ENCODE peak calls at places on chromosomes 11 and 22, in six cellular contexts. R, K, C, M, X and F are unnamed samples.

GRCh38 chr22:23418159-23418788 is 161.8 kb downstream of the IGLL1 start:
- DNase-seq in M (no peak), K (no peak), C (no peak), X (no peak), R (no peak), F (no peak)

GRCh38 chr11:134932761-134933160 is 520.7 kb upstream of the B3GAT1 start:
- DNase-seq in R (no peak), K (no peak), X (peak), C (no peak), M (no peak), F (no peak)

GRCh38 chr22:44441401-44442185 is 56.4 kb downstream of the RTL6 start:
- DNase-seq in R (no peak), M (no peak), X (peak), K (no peak), C (no peak), F (no peak)

GRCh38 chr11:115930276-115930675 is 426.1 kb upstream of the CADM1 start:
- DNase-seq in M (no peak), K (no peak), X (no peak), C (peak), R (no peak), F (no peak)

GRCh38 chr22:28129319-28129962 is 210.4 kb upstream of the PITPNB start:
- DNase-seq in R (no peak), X (no peak), M (no peak), K (no peak), C (no peak), F (no peak)

GRCh38 chr22:46574438-46574992 is 37.1 kb upstream of the CELSR1 start:
- DNase-seq in C (no peak), X (peak), R (no peak), K (no peak), M (no peak), F (no peak)

GRCh38 chr11:62976109-62976508 is 8.7 kb downstream of the SLC22A6 start:
- DNase-seq in C (peak), K (no peak), R (no peak), X (no peak), M (no peak), F (no peak)

GRCh38 chr11:129292092-129292491 is 83.6 kb upstream of the BARX2 start:
- DNase-seq in R (no peak), C (no peak), K (no peak), M (no peak), X (no peak), F (no peak)

GRCh38 chr11:43547900-43548381 is 132.6 kb upstream of the HSD17B12 start:
- DNase-seq in X (no peak), R (no peak), K (peak), C (no peak), M (no peak), F (no peak)

GRCh38 chr11:117523680-117524079 is 196.0 kb downstream of the CEP164 start:
- DNase-seq in M (no peak), C (no peak), R (no peak), K (no peak), X (no peak), F (no peak)

GRCh38 chr11:134374891-134375550 is 37.0 kb downstream of the B3GAT1 start:
- DNase-seq in C (no peak), M (peak), K (no peak), X (no peak), R (no peak), F (no peak)

GRCh38 chr11:8841899-8842298 is 69.1 kb upstream of the AKIP1 start:
- DNase-seq in K (no peak), R (no peak), X (no peak), C (no peak), M (no peak), F (no peak)

GRCh38 chr11:124864176-124864891 is 898 bp upstream of the ROBO3 start:
- DNase-seq in X (peak), C (no peak), K (no peak), M (no peak), R (no peak), F (no peak)

GRCh38 chr22:22460635-22461034 is 47.9 kb downstream of the ZNF280B start:
- DNase-seq in M (no peak), C (peak), X (no peak), R (no peak), K (no peak), F (no peak)

GRCh38 chr11:86594746-86595145 is 77.7 kb downstream of the ME3 start:
- DNase-seq in X (no peak), K (no peak), R (peak), M (no peak), C (no peak), F (no peak)

GRCh38 chr11:74325649-74326645 is 14.5 kb upstream of the P4HA3 start:
- DNase-seq in X (peak), R (no peak), K (no peak), M (no peak), C (no peak), F (no peak)

GRCh38 chr11:126864934-126865333 is 135.6 kb downstream of the KIRREL3 start:
- DNase-seq in X (peak), R (no peak), K (no peak), C (no peak), M (no peak), F (no peak)

GRCh38 chr11:20373568-20374209 is 10.2 kb downstream of the HTATIP2 start:
- DNase-seq in K (no peak), M (no peak), C (no peak), R (no peak), X (no peak), F (no peak)

GRCh38 chr22:24186892-24187670 is 5.8 kb downstream of the SUSD2 start:
- DNase-seq in X (no peak), C (peak), R (no peak), K (no peak), M (no peak), F (no peak)

GRCh38 chr11:11988862-11989261 is 19.6 kb downstream of the DKK3 start:
- DNase-seq in M (no peak), R (no peak), X (no peak), K (no peak), C (no peak), F (no peak)

GRCh38 chr11:130428271-130428670 is at the start of gene ADAMTS8:
- DNase-seq in C (no peak), R (no peak), K (no peak), X (no peak), M (no peak), F (no peak)

GRCh38 chr11:134736251-134737072 is 324.4 kb upstream of the B3GAT1 start:
- DNase-seq in K (no peak), R (no peak), X (peak), C (no peak), M (no peak), F (no peak)

GRCh38 chr22:38873469-38874411 is 1.7 kb upstream of the CBX6 start:
- DNase-seq in M (no peak), C (peak), R (peak), K (no peak), X (peak), F (peak)

GRCh38 chr11:20089357-20089756 is 70.9 kb downstream of the DBX1 start:
- DNase-seq in K (no peak), C (no peak), M (no peak), R (no peak), X (no peak), F (no peak)

GRCh38 chr11:93963072-93963471 is 58.1 kb upstream of the HEPHL1 start:
- DNase-seq in C (no peak), K (no peak), M (no peak), X (no peak), R (no peak), F (no peak)

GRCh38 chr11:11022126-11022730 is 164.4 kb upstream of the ZBED5 start:
- DNase-seq in R (no peak), K (no peak), C (peak), X (no peak), M (no peak), F (peak)

GRCh38 chr22:49297871-49298721 is 529.6 kb downstream of the BRD1 start:
- DNase-seq in M (peak), X (peak), C (no peak), R (no peak), K (no peak), F (no peak)

GRCh38 chr11:83292709-83293435 is 6.7 kb upstream of the CCDC90B start:
- DNase-seq in M (no peak), C (peak), X (no peak), K (no peak), R (peak), F (peak)

GRCh38 chr22:26364066-26365015 is 64.7 kb upstream of the ASPHD2 start:
- DNase-seq in C (peak), X (no peak), K (peak), M (no peak), R (no peak), F (peak)
- TF ChIP-seq CTCF in C (peak), X (no peak), K (peak), M (peak), R (peak), F (peak)

DNA sequence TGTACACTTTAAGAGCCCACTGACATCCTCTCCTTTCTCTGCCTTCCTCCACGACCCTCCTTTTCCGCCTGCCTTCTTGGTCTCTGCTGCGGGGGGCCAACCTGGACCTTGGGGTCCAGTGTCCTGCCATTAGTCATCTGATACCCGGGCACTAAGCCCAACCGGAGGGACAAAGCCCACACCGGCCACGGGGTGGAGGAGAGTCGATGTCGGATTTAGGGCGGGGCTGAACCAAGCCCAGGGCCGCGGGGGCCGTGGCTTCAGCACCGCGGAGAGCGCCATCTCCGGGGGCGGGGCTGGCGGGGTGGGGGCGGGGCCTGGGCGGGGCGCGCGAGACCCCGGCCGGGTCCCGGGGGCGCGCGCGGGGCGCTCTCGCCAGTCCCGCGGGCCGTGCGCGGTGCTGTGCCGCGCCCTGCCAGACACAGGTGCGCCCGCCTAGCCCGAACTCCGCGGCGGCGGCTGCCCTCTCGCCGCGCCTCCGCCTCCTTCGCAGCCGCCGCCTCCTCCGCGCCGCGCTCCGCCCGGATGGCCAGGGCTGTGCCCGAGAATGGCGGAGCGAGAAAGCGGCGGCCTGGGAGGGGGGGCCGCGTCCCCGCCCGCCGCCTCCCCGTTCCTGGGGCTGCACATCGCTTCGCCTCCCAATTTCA is at the start of gene MAPK8IP1:
- DNase-seq in R (no peak), C (peak), X (no peak), K (peak), M (no peak), F (peak)
- TF ChIP-seq CTCF in R (no peak), C (no peak), X (no peak), K (no peak), M (no peak), F (no peak)

GRCh38 chr11:60658409-60658808 is 41.0 kb upstream of the MS4A8 start:
- DNase-seq in M (no peak), K (no peak), X (no peak), R (no peak), C (no peak), F (no peak)

DNA sequence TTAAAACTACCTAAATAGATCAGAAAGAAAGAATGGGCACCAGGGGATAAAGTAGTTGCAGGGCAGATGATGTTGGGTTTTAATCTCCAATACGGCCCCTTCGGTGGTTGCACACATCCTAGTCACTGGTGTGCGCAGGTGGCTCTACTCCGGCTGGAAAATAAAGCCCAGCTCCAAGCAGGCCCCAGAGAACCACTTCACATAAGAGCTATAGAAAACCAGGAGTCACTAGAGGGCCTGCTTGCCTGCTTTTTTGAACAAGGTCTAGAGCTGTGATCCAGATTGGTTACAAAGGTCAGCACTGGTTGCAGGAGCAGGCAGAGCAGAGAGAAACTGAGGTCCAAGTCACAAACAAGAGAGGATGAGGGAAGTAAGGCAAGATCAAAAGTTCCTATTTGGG is 41.5 kb upstream of the MS4A8 start:
- DNase-seq in R (no peak), C (peak), K (no peak), X (no peak), M (no peak), F (no peak)
- TF ChIP-seq CTCF in R (no peak), C (no peak), K (no peak), X (no peak), M (no peak), F (peak)

DNA sequence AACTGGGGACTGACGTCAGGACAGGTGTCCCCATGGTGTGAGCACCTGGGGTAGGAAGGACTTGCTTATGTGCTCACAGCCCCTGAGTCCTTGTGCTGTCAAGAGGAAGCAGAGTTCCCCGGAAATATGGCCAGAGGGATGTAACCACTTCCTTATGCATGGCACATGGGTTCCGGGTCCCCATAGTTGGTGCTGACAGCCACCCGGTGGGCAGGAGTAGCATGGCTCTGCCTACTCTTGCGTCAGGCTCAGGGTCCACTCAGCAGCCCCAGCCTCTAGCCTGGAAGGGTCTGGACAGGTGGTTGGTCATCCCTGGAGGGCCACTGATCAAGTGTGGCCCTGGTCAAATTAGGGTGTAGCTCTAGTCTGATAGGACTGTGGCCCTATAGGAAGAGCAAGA is 42.8 kb upstream of the CCND1 start:
- DNase-seq in M (no peak), R (no peak), C (no peak), K (no peak), X (peak), F (no peak)
- TF ChIP-seq CTCF in M (no peak), R (no peak), C (no peak), K (no peak), X (no peak), F (no peak)

GRCh38 chr11:72075109-72075508 is 5.2 kb downstream of the NUMA1 start:
- DNase-seq in K (no peak), R (no peak), X (no peak), C (peak), M (no peak), F (no peak)
- TF ChIP-seq CTCF in K (no peak), R (peak), X (no peak), C (no peak), M (no peak), F (peak)

DNA sequence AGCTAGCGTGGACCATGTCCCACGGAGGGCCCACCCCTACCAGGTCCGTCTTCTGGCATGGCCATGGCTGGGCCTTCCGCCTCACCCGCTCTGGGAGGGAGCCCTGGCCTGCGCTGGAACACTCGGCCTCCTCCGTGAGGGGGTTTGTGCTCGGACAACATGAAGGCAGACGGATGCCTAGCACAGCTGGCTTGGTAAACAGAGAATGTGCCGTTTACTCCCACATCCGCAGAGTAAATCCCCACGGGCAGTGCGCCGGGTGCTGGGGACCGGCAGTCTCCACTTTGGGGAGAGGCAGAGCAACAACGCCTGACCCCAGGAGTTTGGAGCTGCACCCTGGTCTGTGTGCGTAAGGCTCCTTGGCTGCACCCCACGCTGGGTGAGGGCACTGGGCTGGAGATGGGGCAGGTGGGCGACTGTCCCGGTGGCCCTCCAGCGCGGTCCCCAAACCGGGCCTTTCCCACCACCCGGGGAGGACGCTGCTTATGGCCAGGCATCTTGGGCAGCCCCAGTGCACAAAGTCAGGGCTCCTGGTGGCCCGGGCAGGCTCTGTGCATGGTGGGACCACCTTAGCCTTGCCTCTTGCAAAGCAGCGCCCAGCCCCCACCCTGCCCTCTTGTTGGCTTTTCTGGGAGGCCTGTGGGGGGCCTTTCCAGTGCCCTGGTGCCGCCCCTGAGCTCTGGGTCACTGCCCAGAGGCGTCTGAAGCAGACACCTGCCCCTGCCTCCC is 30.7 kb upstream of the MUC5AC start:
- DNase-seq in C (no peak), R (no peak), M (no peak), X (peak), K (peak), F (no peak)
- TF ChIP-seq CTCF in C (no peak), R (no peak), M (no peak), X (no peak), K (no peak), F (no peak)

GRCh38 chr11:27648840-27649239 is 51.4 kb downstream of the BDNF start:
- DNase-seq in K (no peak), C (no peak), M (no peak), X (no peak), R (no peak), F (no peak)

GRCh38 chr11:27642954-27643353 is 57.3 kb downstream of the BDNF start:
- DNase-seq in M (no peak), C (no peak), R (no peak), K (no peak), X (no peak), F (no peak)

GRCh38 chr11:27649800-27650199 is 50.5 kb downstream of the BDNF start:
- DNase-seq in K (no peak), R (no peak), C (no peak), M (no peak), X (no peak), F (no peak)

GRCh38 chr11:27640954-27641353 is 59.3 kb downstream of the BDNF start:
- DNase-seq in M (no peak), X (no peak), C (no peak), K (no peak), R (no peak), F (no peak)

DNA sequence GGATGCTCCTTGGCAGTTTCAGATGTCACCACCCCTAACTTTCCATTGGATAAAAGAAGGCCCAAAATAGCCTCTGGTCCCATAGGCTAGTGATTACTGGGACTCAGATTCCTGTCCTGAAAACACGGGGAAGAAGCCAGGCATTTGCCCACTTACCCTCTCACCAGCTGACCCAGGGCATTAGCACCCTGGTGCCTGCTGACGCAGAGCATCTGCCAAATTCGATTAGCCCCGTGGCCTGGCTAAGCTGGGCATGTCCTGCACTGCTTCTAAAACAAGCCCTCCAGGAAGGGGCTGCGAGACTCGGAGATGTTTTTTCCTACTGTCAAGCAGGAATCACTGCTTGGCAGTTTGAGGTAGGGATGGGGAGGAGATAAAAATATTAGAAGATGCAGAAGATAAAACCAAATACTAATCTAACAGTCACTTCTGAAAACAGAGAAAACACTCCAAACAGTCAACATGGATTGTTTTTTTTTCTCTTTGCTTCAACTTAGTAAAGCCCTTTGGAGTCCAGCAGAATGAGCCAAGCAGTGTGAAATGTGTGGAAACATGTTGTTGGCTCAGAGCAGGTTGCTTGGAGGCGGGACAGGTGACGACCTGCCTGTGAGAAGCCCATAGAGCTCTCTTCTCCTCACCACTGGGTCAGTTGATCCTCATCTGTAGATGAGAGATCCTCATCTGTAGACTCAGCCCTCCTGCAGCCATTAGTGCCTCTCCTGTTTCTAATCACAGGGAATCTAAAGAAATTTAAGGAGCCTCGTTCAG is 54.0 kb downstream of the BDNF start:
- DNase-seq in R (no peak), C (no peak), M (no peak), X (no peak), K (no peak), F (no peak)
- TF ChIP-seq CTCF in R (no peak), C (no peak), M (no peak), X (no peak), K (no peak), F (no peak)

GRCh38 chr11:104332110-104332509 is 168.2 kb upstream of the PDGFD start:
- DNase-seq in R (no peak), K (peak), M (no peak), C (peak), X (no peak), F (no peak)
- TF ChIP-seq CTCF in R (peak), K (peak), M (no peak), C (peak), X (no peak), F (peak)

GRCh38 chr11:13354335-13354734 is 76.7 kb downstream of the BMAL1 start:
- DNase-seq in C (no peak), X (peak), K (peak), R (no peak), M (no peak), F (no peak)
- TF ChIP-seq CTCF in C (peak), X (no peak), K (peak), R (peak), M (no peak), F (no peak)